ENCODE peak calls at places on chromosomes 5 and 9, in five cellular contexts. L is cardiac fibroblast, D is HL-60, I is cardiac muscle cell, E is fibroblast of mammary gland. J is an unnamed sample.

GRCh38 chr5:180212363-180213255 is 3.6 kb upstream of the RASGEF1C start:
- DNase-seq in I (no peak), D (peak; percentile 24), E (peak; percentile 30), L (peak; percentile 53), J (no peak)

GRCh38 chr9:123248630-123249029 is 19.8 kb downstream of the STRBP start:
- DNase-seq in L (no peak), E (no peak), I (no peak), D (no peak), J (no peak)

GRCh38 chr9:93952784-93953491 is 2.2 kb downstream of the BARX1 start:
- DNase-seq in L (no peak), I (peak; percentile 58), D (peak; percentile 34), E (no peak), J (no peak)

GRCh38 chr9:82601272-82601835 is 461.6 kb downstream of the RASEF start:
- DNase-seq in L (peak; percentile 11), E (peak; percentile 36), D (no peak), I (peak; percentile 74), J (peak; percentile 14)

GRCh38 chr5:92822183-92822582 is 758.8 kb downstream of the NR2F1-AS1 start:
- DNase-seq in L (no peak), E (no peak), I (no peak), D (no peak), J (no peak)

GRCh38 chr9:86644315-86645034 is 290.3 kb upstream of the TUT7 start:
- DNase-seq in E (no peak), L (no peak), D (no peak), I (no peak), J (no peak)

GRCh38 chr9:113737414-113738271 is 138.5 kb upstream of the ZNF618 start:
- DNase-seq in L (peak; percentile 73), I (peak; percentile 81), E (peak; percentile 67), D (peak; percentile 48), J (peak; percentile 12)

GRCh38 chr9:81613002-81613750 is 76.2 kb downstream of the TLE1 start:
- DNase-seq in L (peak; percentile 96), D (no peak), E (peak; percentile 95), I (no peak), J (peak; percentile 91)

GRCh38 chr9:82997471-82998140 is 65.3 kb downstream of the RASEF start:
- DNase-seq in L (no peak), E (no peak), D (no peak), I (no peak), J (no peak)

GRCh38 chr9:84950879-84951811 is 281.6 kb downstream of the NTRK2 start:
- DNase-seq in I (no peak), D (no peak), E (no peak), L (no peak), J (no peak)

GRCh38 chr5:178434851-178435250 is 155.3 kb downstream of the COL23A1 start:
- DNase-seq in I (no peak), E (no peak), L (no peak), D (no peak), J (no peak)

GRCh38 chr5:5523066-5523505 is 100.6 kb downstream of the ICE1 start:
- DNase-seq in D (no peak), L (no peak), E (no peak), I (no peak), J (no peak)

GRCh38 chr5:83097582-83098265 is 20.4 kb downstream of the XRCC4 start:
- DNase-seq in E (peak; percentile 49), D (no peak), L (peak; percentile 37), I (peak; percentile 29), J (no peak)

GRCh38 chr9:121577201-121577600 is 74.2 kb upstream of the DAB2IP start:
- DNase-seq in I (no peak), L (no peak), D (no peak), E (no peak), J (no peak)

GRCh38 chr5:149372041-149372805 is 6.9 kb downstream of the IL17B start:
- DNase-seq in E (no peak), D (no peak), L (no peak), I (no peak), J (no peak)

GRCh38 chr9:93949694-93950449 is 5.3 kb downstream of the BARX1 start:
- DNase-seq in E (peak; percentile 26), D (no peak), I (no peak), L (no peak), J (no peak)

GRCh38 chr9:130200038-130200979 is 28.1 kb downstream of the NCS1 start:
- DNase-seq in I (no peak), L (no peak), E (no peak), D (no peak), J (peak; percentile 49)

GRCh38 chr5:141100243-141100805 is at the start of gene PCDHB3:
- DNase-seq in E (peak; percentile 60), L (no peak), I (no peak), D (peak; percentile 21), J (no peak)

GRCh38 chr9:35767458-35767857 is 13.4 kb upstream of the MSMP start:
- DNase-seq in D (no peak), E (no peak), I (no peak), L (no peak), J (no peak)

GRCh38 chr5:13939647-13940046 is 4.8 kb downstream of the DNAH5 start:
- DNase-seq in D (no peak), E (no peak), L (no peak), I (no peak), J (no peak)

GRCh38 chr9:103941104-103941503 is 153.0 kb upstream of the SMC2 start:
- DNase-seq in E (no peak), D (no peak), I (no peak), L (no peak), J (no peak)

GRCh38 chr5:150779397-150780179 is 1.0 kb downstream of the SMIM3 start:
- DNase-seq in E (peak; percentile 75), I (no peak), D (peak; percentile 82), L (no peak), J (no peak)
- TF ChIP-seq CTCF in E (no peak), I (no peak), D (no peak), L (no peak), J (no peak)

GRCh38 chr5:90793183-90793582 is 234.6 kb downstream of the ADGRV1 start:
- DNase-seq in L (no peak), I (no peak), E (no peak), D (no peak), J (no peak)
- TF ChIP-seq CTCF in L (no peak), I (peak; percentile 15), E (peak; percentile 18), D (no peak), J (no peak)

GRCh38 chr5:103475629-103476240 is 86.9 kb downstream of the NUDT12 start:
- DNase-seq in I (peak; percentile 60), D (no peak), E (peak; percentile 65), L (peak; percentile 71), J (no peak)
- TF ChIP-seq CTCF in I (peak; percentile 57), D (no peak), E (peak; percentile 57), L (peak; percentile 39), J (peak; percentile 42)

DNA sequence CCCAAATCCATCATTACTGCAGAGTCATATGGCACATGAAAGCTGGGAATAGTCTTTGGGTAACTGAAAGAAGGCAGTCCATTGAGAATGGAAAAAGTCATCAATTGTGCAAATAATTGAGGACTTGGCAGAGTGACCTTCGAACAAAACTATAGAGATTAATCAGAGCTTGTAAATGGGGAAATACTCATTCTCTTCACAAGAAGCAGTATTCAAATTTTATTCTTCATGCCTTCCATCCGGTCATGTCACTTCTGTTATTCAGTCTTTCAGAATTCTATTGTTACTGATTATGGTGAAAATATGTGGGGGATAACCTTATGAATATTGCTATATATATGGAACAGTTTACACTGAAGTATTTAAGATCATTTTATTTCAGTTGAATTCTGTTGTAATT is 8.1 kb downstream of the RGMB start:
- DNase-seq in L (no peak), I (no peak), D (no peak), E (no peak), J (no peak)
- TF ChIP-seq CTCF in L (no peak), I (no peak), D (no peak), E (no peak), J (no peak)

GRCh38 chr9:78121488-78121887 is 89.9 kb upstream of the GNAQ start:
- DNase-seq in E (peak; percentile 66), L (peak; percentile 76), I (peak; percentile 76), D (peak; percentile 80), J (peak; percentile 12)
- TF ChIP-seq CTCF in E (peak; percentile 78), L (peak; percentile 76), I (peak; percentile 81), D (peak; percentile 60), J (peak; percentile 79)

GRCh38 chr9:136255896-136256890 is 10.6 kb upstream of the QSOX2 start:
- DNase-seq in I (no peak), D (no peak), E (no peak), L (no peak), J (no peak)
- TF ChIP-seq CTCF in I (no peak), D (no peak), E (no peak), L (no peak), J (no peak)

GRCh38 chr5:15695171-15695676 is 195.2 kb downstream of the FBXL7 start:
- DNase-seq in L (peak; percentile 21), E (peak; percentile 62), I (peak; percentile 67), D (no peak), J (no peak)
- TF ChIP-seq CTCF in L (no peak), E (no peak), I (no peak), D (no peak), J (no peak)

GRCh38 chr5:123874600-123875201 is 362.7 kb downstream of the CSNK1G3 start:
- DNase-seq in E (no peak), L (peak; percentile 83), I (peak; percentile 38), D (no peak), J (no peak)

GRCh38 chr5:123871373-123871772 is 359.4 kb downstream of the CSNK1G3 start:
- DNase-seq in E (no peak), L (no peak), I (no peak), D (no peak), J (no peak)

GRCh38 chr5:123879071-123879470 is 367.1 kb downstream of the CSNK1G3 start:
- DNase-seq in I (peak; percentile 44), L (no peak), E (no peak), D (no peak), J (no peak)

GRCh38 chr5:123876265-123876790 is 364.4 kb downstream of the CSNK1G3 start:
- DNase-seq in I (no peak), L (no peak), E (no peak), D (no peak), J (no peak)

DNA sequence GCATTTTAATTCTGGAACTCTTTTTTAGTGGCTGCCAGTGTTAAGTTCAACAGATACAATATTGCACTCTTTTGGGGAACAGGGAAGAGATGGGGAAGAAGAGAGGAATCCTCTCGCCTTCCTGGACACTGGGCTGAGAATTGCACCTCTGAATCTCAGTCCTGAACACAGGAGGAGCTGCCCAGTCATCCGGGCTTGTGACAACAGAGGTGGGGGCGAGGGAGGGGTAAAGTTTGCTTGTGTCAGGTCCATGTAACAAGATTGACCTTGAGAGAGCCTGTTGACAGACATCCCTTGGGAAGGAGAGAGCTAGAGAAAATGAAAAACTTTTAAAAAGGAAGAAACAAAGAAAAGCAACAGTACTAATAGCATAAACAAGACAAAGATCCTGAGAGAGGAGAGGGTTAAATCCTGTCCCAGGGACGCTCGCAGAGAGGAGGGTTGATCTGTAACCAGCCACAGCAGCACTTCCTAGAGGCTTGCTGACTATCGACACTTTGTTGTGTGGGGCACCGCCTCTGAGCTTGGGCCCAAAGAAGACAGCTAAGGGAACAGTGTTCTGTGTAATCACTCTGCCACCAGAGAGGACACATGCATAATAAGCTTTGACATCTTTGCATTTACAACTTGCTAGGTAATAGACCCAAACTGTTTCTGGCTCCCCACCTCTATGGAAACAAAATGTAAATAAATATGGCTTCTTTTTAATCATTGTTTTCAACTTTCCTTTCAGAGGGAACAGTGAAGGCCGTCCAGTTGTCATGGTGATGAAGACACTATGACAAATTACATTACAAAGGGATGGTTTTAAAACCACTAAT is 363.7 kb downstream of the CSNK1G3 start:
- DNase-seq in D (no peak), L (peak; percentile 23), I (peak; percentile 84), E (no peak), J (no peak)
- TF ChIP-seq CTCF in D (no peak), L (no peak), I (no peak), E (no peak), J (no peak)

GRCh38 chr9:88583901-88584596 is 49.1 kb downstream of the NXNL2 start:
- DNase-seq in I (no peak), L (peak; percentile 72), E (peak; percentile 75), D (no peak), J (no peak)
- TF ChIP-seq CTCF in I (no peak), L (no peak), E (no peak), D (no peak), J (no peak)

J was measured in AG09319.